ENCODE peak calls at places on chromosomes 12 and 14, in five cellular contexts. T is activated T-cell treated with anti-CD3 and anti-CD28 coated beads for 1 hour, C is brain microvascular endothelial cell, Q is LNCaP clone FGC, J is fibroblast of the aortic adventitia. I is an unnamed sample.
A peak's percentile ranks its signal among the peaks of the same experiment; 100 is the strongest.

GRCh38 chr12:124754949-124755800 is 108.5 kb downstream of the SCARB1 start:
- DNase-seq in Q (no peak), T (no peak), J (peak; percentile 83), C (peak; percentile 57), I (no peak)

GRCh38 chr14:68894802-68895201 is 84.3 kb downstream of the ACTN1 start:
- DNase-seq in Q (no peak), J (no peak), T (no peak), C (peak; percentile 68), I (no peak)

GRCh38 chr12:109656681-109657262 is 56.9 kb upstream of the FAM222A start:
- DNase-seq in J (no peak), C (no peak), Q (no peak), T (no peak), I (no peak)

GRCh38 chr14:81537193-81537592 is 3.5 kb upstream of the SEL1L start:
- DNase-seq in J (no peak), T (no peak), C (no peak), Q (peak; percentile 67), I (no peak)

GRCh38 chr14:31292962-31293616 is 85.5 kb upstream of the HECTD1 start:
- DNase-seq in J (no peak), Q (no peak), T (no peak), C (no peak), I (no peak)

GRCh38 chr12:29725587-29726320 is 58.0 kb downstream of the TMTC1 start:
- DNase-seq in J (peak; percentile 78), T (no peak), Q (peak; percentile 53), C (peak; percentile 98), I (no peak)

GRCh38 chr12:116142936-116143882 is 134.3 kb downstream of the MED13L start:
- DNase-seq in J (peak; percentile 81), T (no peak), Q (no peak), C (peak; percentile 83), I (no peak)

GRCh38 chr12:6963741-6964446 is 6.6 kb downstream of the PHB2 start:
- DNase-seq in Q (no peak), T (no peak), J (no peak), C (no peak), I (no peak)

GRCh38 chr14:34460841-34461240 is 1.2 kb downstream of the SPTSSA start:
- DNase-seq in J (peak; percentile 89), C (no peak), Q (no peak), T (no peak), I (no peak)

GRCh38 chr12:96493101-96493500 is 3.7 kb downstream of the CFAP54 start:
- DNase-seq in C (no peak), T (no peak), J (no peak), Q (no peak), I (no peak)